ENCODE peak calls at places on chromosome 12, in nine cellular contexts. Q is HEK293T; L is lower leg skin; K is choroid plexus epithelial cell; G is GM03348; S is myocyte; I is AG08396; F is CD8-positive, alpha-beta memory T cell; X is activated CD4-positive, CD25-positive, alpha-beta regulatory T cell treated with anti-CD3 and anti-CD28 coated beads, Interleukin-2, amount 50 U/mL, for 16 hours. U is an unnamed sample.

GRCh38 chr12:12212769-12213168 is 54.1 kb downstream of the LRP6 start:
- DNase-seq in Q (no peak), L (no peak), K (no peak), G (no peak), S (no peak), I (no peak), F (no peak), X (no peak), U (no peak)

GRCh38 chr12:19277707-19278106 is 148.2 kb downstream of the PLEKHA5 start:
- DNase-seq in Q (no peak), L (no peak), K (no peak), G (no peak), S (no peak), I (no peak), F (no peak), X (no peak), U (no peak)

GRCh38 chr12:121176826-121177529 is 33.0 kb upstream of the P2RX4 start:
- DNase-seq in Q (no peak), L (no peak), K (no peak), G (no peak), S (no peak), I (no peak), F (no peak), X (no peak), U (no peak)

GRCh38 chr12:101733166-101733565 is 6.1 kb downstream of the SYCP3 start:
- DNase-seq in Q (no peak), L (no peak), K (no peak), G (no peak), S (no peak), I (no peak), F (no peak), X (no peak), U (no peak)

GRCh38 chr12:123106640-123107359 is 44.1 kb downstream of the PITPNM2 start:
- DNase-seq in Q (no peak), L (no peak), K (no peak), G (no peak), S (no peak), I (no peak), F (peak), X (no peak), U (no peak)

GRCh38 chr12:119660074-119660473 is 7.9 kb upstream of the PRKAB1 start:
- DNase-seq in Q (no peak), L (no peak), K (no peak), G (no peak), S (no peak), I (no peak), F (no peak), X (no peak), U (no peak)

GRCh38 chr12:109621864-109622485 is 48.4 kb downstream of the MVK start:
- DNase-seq in Q (no peak), L (no peak), K (no peak), G (no peak), S (no peak), I (no peak), F (no peak), X (no peak), U (no peak)

GRCh38 chr12:27969011-27969900 is 3.3 kb downstream of the PTHLH start:
- DNase-seq in Q (peak), L (no peak), K (peak), G (peak), S (peak), I (peak), F (no peak), X (no peak), U (no peak)

GRCh38 chr12:74021937-74022336 is 515.7 kb upstream of the ATXN7L3B start:
- DNase-seq in Q (peak), L (no peak), K (peak), G (no peak), S (peak), I (peak), F (no peak), X (no peak), U (no peak)

GRCh38 chr12:113464852-113465719 is 6.6 kb downstream of the LHX5 start:
- DNase-seq in Q (no peak), L (no peak), K (no peak), G (no peak), S (no peak), I (no peak), F (no peak), X (no peak), U (no peak)

GRCh38 chr12:76240281-76240680 is 107.9 kb downstream of the BBS10 start:
- DNase-seq in Q (no peak), L (no peak), K (no peak), G (no peak), S (peak), I (no peak), F (no peak), X (no peak), U (no peak)

GRCh38 chr12:14190694-14191093 is 174.8 kb upstream of the ATF7IP start:
- DNase-seq in Q (no peak), L (no peak), K (no peak), G (no peak), S (no peak), I (no peak), F (no peak), X (no peak), U (no peak)

GRCh38 chr12:117897379-117898161 is 71.2 kb downstream of the KSR2 start:
- DNase-seq in Q (no peak), L (no peak), K (no peak), G (no peak), S (no peak), I (no peak), F (no peak), X (no peak), U (no peak)

GRCh38 chr12:4438834-4439596 is 6.6 kb downstream of the FGF6 start:
- DNase-seq in Q (no peak), L (no peak), K (no peak), G (no peak), S (no peak), I (no peak), F (no peak), X (no peak), U (peak)

GRCh38 chr12:66900616-66901015 is 221.7 kb upstream of the GRIP1 start:
- DNase-seq in Q (no peak), L (no peak), K (no peak), G (no peak), S (no peak), I (no peak), F (no peak), X (no peak), U (no peak)

GRCh38 chr12:131137836-131138637 is 184.3 kb downstream of the ADGRD1 start:
- DNase-seq in Q (no peak), L (no peak), K (peak), G (peak), S (no peak), I (no peak), F (no peak), X (no peak), U (no peak)

GRCh38 chr12:39574785-39575497 is 44.7 kb downstream of the ABCD2 start:
- DNase-seq in Q (no peak), L (no peak), K (no peak), G (no peak), S (no peak), I (no peak), F (no peak), X (no peak), U (no peak)

GRCh38 chr12:106732890-106733289 is 41.6 kb upstream of the RIC8B start:
- DNase-seq in Q (no peak), L (no peak), K (no peak), G (no peak), S (no peak), I (no peak), F (no peak), X (no peak), U (no peak)

GRCh38 chr12:48818831-48819590 is 715 bp downstream of the CACNB3 start:
- DNase-seq in Q (no peak), L (no peak), K (no peak), G (no peak), S (no peak), I (no peak), F (no peak), X (no peak), U (no peak)

GRCh38 chr12:65696227-65696626 is 128.1 kb upstream of the HMGA2 start:
- DNase-seq in Q (no peak), L (no peak), K (peak), G (no peak), S (no peak), I (no peak), F (no peak), X (no peak), U (no peak)

GRCh38 chr12:109833307-109834189 is at the start of gene TRPV4:
- DNase-seq in Q (peak), L (no peak), K (peak), G (peak), S (peak), I (peak), F (no peak), X (no peak), U (no peak)

GRCh38 chr12:105740337-105740736 is 398.4 kb downstream of the NUAK1 start:
- DNase-seq in Q (no peak), L (no peak), K (peak), G (no peak), S (no peak), I (no peak), F (no peak), X (no peak), U (peak)

GRCh38 chr12:3968523-3968922 is 95.3 kb upstream of the PARP11 start:
- DNase-seq in Q (no peak), L (no peak), K (no peak), G (no peak), S (no peak), I (no peak), F (no peak), X (no peak), U (no peak)

GRCh38 chr12:124915249-124916236 is 1.1 kb upstream of the UBC start:
- DNase-seq in Q (no peak), L (peak), K (peak), G (peak), S (peak), I (no peak), F (peak), X (no peak), U (no peak)

GRCh38 chr12:114406326-114407033 is 536 bp upstream of the TBX5 start:
- DNase-seq in Q (no peak), L (no peak), K (no peak), G (no peak), S (no peak), I (no peak), F (no peak), X (no peak), U (no peak)